ENCODE peak calls at places on chromosomes 12 and 14, in seven cellular contexts. N is Panc1; T is ascending aorta; G is effector memory CD4-positive, alpha-beta T cell; P is mammary epithelial cell; B is aorta; W is lower lobe of right lung. E is an unnamed sample.

GRCh38 chr14:79137836-79138235 is 967.7 kb downstream of the NRXN3 start:
- DNase-seq in W (no peak), N (no peak), B (no peak), T (no peak), P (no peak), G (no peak), E (no peak)

GRCh38 chr12:61538951-61539350 is 721.3 kb upstream of the USP15 start:
- DNase-seq in P (peak; percentile 10), B (no peak), G (no peak), N (no peak), W (no peak), T (no peak), E (peak; percentile 4)

GRCh38 chr12:106227641-106228319 is 20.0 kb downstream of the CKAP4 start:
- DNase-seq in P (peak; percentile 94), W (peak; percentile 88), B (no peak), T (no peak), G (peak; percentile 41), N (no peak), E (no peak)

GRCh38 chr12:131418884-131419283 is 292.0 kb upstream of the SFSWAP start:
- DNase-seq in N (no peak), G (no peak), T (no peak), B (no peak), W (no peak), P (no peak), E (no peak)

GRCh38 chr14:102629011-102629444 is 36.6 kb downstream of the RCOR1 start:
- DNase-seq in B (no peak), T (no peak), N (no peak), G (no peak), P (no peak), W (no peak), E (no peak)

GRCh38 chr14:73888971-73889370 is 2.3 kb downstream of the ZNF410 start:
- DNase-seq in B (no peak), G (no peak), P (peak; percentile 64), N (no peak), W (no peak), T (no peak), E (no peak)

GRCh38 chr14:47919334-47919846 is 244.0 kb upstream of the MDGA2 start:
- DNase-seq in B (no peak), T (no peak), N (no peak), G (no peak), P (no peak), W (no peak), E (no peak)

GRCh38 chr14:59274991-59275391 is 86.5 kb downstream of the DAAM1 start:
- DNase-seq in B (no peak), W (peak; percentile 51), T (no peak), G (no peak), P (peak; percentile 57), N (no peak), E (no peak)

GRCh38 chr12:95837240-95838038 is 21.3 kb upstream of the SNRPF start:
- DNase-seq in B (no peak), T (no peak), N (no peak), W (no peak), P (no peak), G (no peak), E (no peak)
- H3K4me3 ChIP-seq in B (no peak overlapping the region), T (no peak overlapping the region), N (peak overlapping the region; percentile 52), W (peak overlapping the region; percentile 25), P (no peak overlapping the region), G (no peak overlapping the region), E (no peak overlapping the region)

DNA sequence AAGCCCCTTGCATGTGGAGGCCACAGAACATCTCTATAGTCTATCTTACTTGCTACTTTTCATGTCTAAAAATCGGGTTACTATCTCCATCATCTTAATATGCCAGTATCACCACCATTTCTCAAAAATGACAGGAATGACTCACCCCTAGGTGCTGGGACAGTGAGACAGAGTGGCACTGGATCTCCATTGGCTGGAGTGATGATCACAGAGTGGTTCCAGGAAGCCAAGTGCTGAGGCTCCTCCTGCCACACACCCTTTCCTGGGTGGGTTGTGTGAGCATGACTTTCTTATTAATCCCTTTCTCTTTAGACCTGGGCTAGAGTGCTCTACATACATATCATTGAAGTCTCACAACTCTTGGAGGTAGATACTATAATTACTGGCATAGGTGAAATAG is 3.3 kb upstream of the ASCL1 start:
- DNase-seq in W (no peak), B (no peak), N (no peak), P (no peak), T (no peak), G (no peak), E (no peak)
- H3K27me3 ChIP-seq in W (peaks cover 87% of the 10 kb centered on the region), B (no peaks in the 10 kb centered on the region), N (peaks cover 5% of the 10 kb centered on the region), P (peaks cover 54% of the 10 kb centered on the region), T (no peaks in the 10 kb centered on the region), G (peaks cover 28% of the 10 kb centered on the region), E (peaks cover 100% of the 10 kb centered on the region)

GRCh38 chr12:55624056-55624455 is 12.6 kb upstream of the OR10P1 start:
- DNase-seq in T (no peak), P (peak; percentile 83), N (no peak), G (no peak), B (no peak), W (no peak), E (no peak)
- H3K36me3 ChIP-seq in T (no peaks in the 10 kb centered on the region), P (no peaks in the 10 kb centered on the region), N (no peaks in the 10 kb centered on the region), G (no peaks in the 10 kb centered on the region), B (no peaks in the 10 kb centered on the region), W (no peaks in the 10 kb centered on the region), E (no peaks in the 10 kb centered on the region)

GRCh38 chr12:4215862-4216541 is 57.6 kb upstream of the CCND2 start:
- DNase-seq in P (peak; percentile 81), T (no peak), B (no peak), N (no peak), G (no peak), W (no peak), E (no peak)

GRCh38 chr12:4216542-4216927 is 57.0 kb upstream of the CCND2 start:
- DNase-seq in T (no peak), P (no peak), W (no peak), B (no peak), N (no peak), G (no peak), E (no peak)

GRCh38 chr12:4212845-4213244 is 60.7 kb upstream of the CCND2 start:
- DNase-seq in G (no peak), T (no peak), B (no peak), N (no peak), P (no peak), W (no peak), E (no peak)

GRCh38 chr12:4217091-4217490 is 56.5 kb upstream of the CCND2 start:
- DNase-seq in T (no peak), N (no peak), P (no peak), G (no peak), W (no peak), B (no peak), E (no peak)

GRCh38 chr12:4214912-4215861 is 58.4 kb upstream of the CCND2 start:
- DNase-seq in P (no peak), N (no peak), T (peak; percentile 61), B (peak; percentile 89), G (no peak), W (peak; percentile 89), E (no peak)
- H3K4me3 ChIP-seq in P (no peak overlapping the region), N (no peak overlapping the region), T (no peak overlapping the region), B (no peak overlapping the region), G (no peak overlapping the region), W (no peak overlapping the region), E (no peak overlapping the region)

GRCh38 chr14:70203686-70204085 is 14.9 kb upstream of the SLC8A3 start:
- DNase-seq in N (no peak), P (no peak), G (no peak), B (no peak), W (no peak), T (no peak), E (no peak)
- H3K27me3 ChIP-seq in N (peaks cover 6% of the 10 kb centered on the region), P (peaks cover 10% of the 10 kb centered on the region), G (peaks cover 3% of the 10 kb centered on the region), B (no peaks in the 10 kb centered on the region), W (no peaks in the 10 kb centered on the region), T (no peaks in the 10 kb centered on the region), E (no peaks in the 10 kb centered on the region)

GRCh38 chr12:122046145-122046544 is 24.5 kb downstream of the BCL7A start:
- DNase-seq in T (no peak), P (no peak), G (no peak), B (no peak), N (no peak), W (no peak), E (no peak)

GRCh38 chr12:122049827-122050226 is 28.1 kb downstream of the BCL7A start:
- DNase-seq in W (no peak), P (no peak), B (no peak), G (no peak), T (no peak), N (no peak), E (no peak)

GRCh38 chr12:122050706-122051105 is 27.9 kb upstream of the MLXIP start:
- DNase-seq in T (no peak), B (no peak), W (no peak), G (no peak), N (no peak), P (no peak), E (no peak)

GRCh38 chr12:122045262-122045661 is 23.6 kb downstream of the BCL7A start:
- DNase-seq in P (no peak), T (no peak), G (no peak), W (no peak), B (no peak), N (no peak), E (no peak)

GRCh38 chr12:122048156-122048555 is 26.5 kb downstream of the BCL7A start:
- DNase-seq in G (no peak), N (no peak), W (no peak), P (no peak), T (no peak), B (no peak), E (no peak)
- H3K36me3 ChIP-seq in G (no peaks in the 10 kb centered on the region), N (no peaks in the 10 kb centered on the region), W (peaks cover 20% of the 10 kb centered on the region), P (peaks cover 10% of the 10 kb centered on the region), T (peaks cover 25% of the 10 kb centered on the region), B (no peaks in the 10 kb centered on the region), E (peaks cover 1% of the 10 kb centered on the region)

DNA sequence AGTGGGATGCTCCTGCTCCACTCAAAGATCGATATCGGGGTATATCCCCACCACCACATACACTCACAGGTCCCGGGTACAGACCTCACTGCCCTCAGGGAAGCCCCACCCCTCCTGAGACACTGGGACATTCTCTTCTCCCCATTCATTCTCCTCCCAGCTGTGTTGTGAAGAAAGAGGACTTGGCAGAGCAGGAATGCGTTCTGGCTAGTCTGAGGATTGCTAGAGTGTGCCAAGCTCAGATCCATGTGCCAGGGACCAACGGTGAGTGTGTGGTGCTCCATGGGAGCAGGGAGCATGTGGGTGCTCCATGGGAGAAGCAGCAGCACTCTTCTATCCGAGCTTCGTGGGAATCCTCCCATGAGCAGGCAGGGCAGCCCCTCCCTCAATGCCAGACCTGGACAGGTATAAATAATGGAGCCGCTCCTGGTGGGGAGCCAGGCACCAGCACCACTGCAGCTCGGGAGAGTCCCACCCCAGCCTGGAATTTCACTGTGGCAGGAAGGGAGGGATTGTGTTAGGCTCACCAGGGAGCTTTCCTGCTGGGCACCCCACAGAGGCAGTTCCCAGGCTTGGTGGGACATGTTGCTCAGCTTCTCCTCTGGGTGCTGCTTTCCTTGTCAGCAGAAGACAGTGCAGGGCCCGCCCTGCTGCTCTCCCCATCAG is 2.3 kb upstream of the KRT5 start:
- DNase-seq in W (no peak), B (no peak), T (no peak), N (no peak), P (peak; percentile 97), G (no peak), E (peak; percentile 9)
- H3K4me3 ChIP-seq in W (no peak overlapping the region), B (no peak overlapping the region), T (no peak overlapping the region), N (no peak overlapping the region), P (peak overlapping the region; percentile 16), G (no peak overlapping the region), E (no peak overlapping the region)

DNA sequence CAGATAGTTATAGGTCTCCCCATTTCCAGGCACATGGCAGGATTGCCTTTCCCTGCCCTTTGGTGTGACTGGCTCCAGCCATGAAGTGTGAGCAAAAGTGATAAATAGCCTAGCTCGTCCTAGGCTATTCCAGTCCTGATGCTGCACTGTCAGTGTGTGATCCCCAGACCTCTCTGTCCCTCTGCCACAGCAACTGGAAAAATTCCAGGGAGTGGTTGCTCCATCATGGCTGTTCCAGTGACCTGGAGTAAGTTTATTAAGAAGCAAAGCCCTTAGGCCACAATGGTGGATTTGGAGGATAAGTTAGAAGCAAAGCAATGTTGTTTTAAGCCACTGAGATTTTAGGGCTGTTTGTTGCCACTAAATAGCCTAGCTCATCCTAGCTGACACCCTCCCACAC is 9.8 kb upstream of the KRT83 start:
- DNase-seq in T (no peak), N (no peak), P (no peak), B (no peak), W (no peak), G (no peak), E (no peak)
- H3K27me3 ChIP-seq in T (no peaks in the 10 kb centered on the region), N (no peaks in the 10 kb centered on the region), P (no peaks in the 10 kb centered on the region), B (no peaks in the 10 kb centered on the region), W (no peaks in the 10 kb centered on the region), G (no peaks in the 10 kb centered on the region), E (no peaks in the 10 kb centered on the region)